ENCODE peak calls at places on chromosomes 7 and 10, in nine cellular contexts. E, N, B, K, H, P, T, U and M are unnamed samples.
A peak's percentile ranks its signal among the peaks of the same experiment; 100 is the strongest.

GRCh38 chr7:158057446-158057845 is 530.2 kb downstream of the PTPRN2 start:
- DNase-seq in K (no peak), P (no peak), U (no peak), E (no peak), T (no peak), H (no peak), B (no peak), N (no peak), M (no peak)

GRCh38 chr7:3650844-3651243 is 349.8 kb downstream of the SDK1 start:
- DNase-seq in U (no peak), N (no peak), H (no peak), P (no peak), E (no peak), T (no peak), K (no peak), B (no peak), M (no peak)

GRCh38 chr10:128054163-128054970 is 71.9 kb downstream of the MKI67 start:
- DNase-seq in K (no peak), H (no peak), N (no peak), P (no peak), B (no peak), E (no peak), U (peak; percentile 32), T (no peak), M (no peak)

GRCh38 chr7:21946228-21946709 is 570 bp upstream of the CDCA7L start:
- DNase-seq in E (no peak), U (no peak), K (no peak), B (no peak), T (no peak), N (no peak), P (no peak), H (no peak), M (no peak)

GRCh38 chr7:12210179-12211053 is 678 bp upstream of the TMEM106B start:
- DNase-seq in B (no peak), U (no peak), P (peak; percentile 53), N (peak; percentile 57), K (no peak), T (peak; percentile 54), H (no peak), E (peak; percentile 1), M (peak; percentile 48)

GRCh38 chr10:13839430-13839986 is 252.7 kb downstream of the PRPF18 start:
- DNase-seq in T (no peak), H (no peak), K (no peak), N (peak; percentile 43), U (no peak), P (no peak), B (no peak), E (no peak), M (no peak)

GRCh38 chr7:27640914-27641570 is 21.6 kb downstream of the HIBADH start:
- DNase-seq in B (no peak), P (no peak), K (no peak), T (no peak), E (no peak), U (no peak), N (peak; percentile 73), H (no peak), M (no peak)

GRCh38 chr10:7797582-7797981 is 9.6 kb downstream of the ATP5F1C start:
- DNase-seq in T (no peak), B (no peak), N (peak; percentile 85), P (no peak), H (no peak), E (no peak), K (no peak), U (peak; percentile 63), M (no peak)